ENCODE peak calls at places on chromosome 18, in eight cellular contexts. H, G, N, C, D, W, M and Z are unnamed samples.

GRCh38 chr18:25298853-25299274 is 53.1 kb downstream of the ZNF521 start:
- DNase-seq in W (no peak), G (no peak), C (no peak), N (no peak), D (no peak), H (no peak), M (no peak), Z (no peak)

GRCh38 chr18:56748698-56749268 is 97.6 kb downstream of the WDR7 start:
- DNase-seq in C (no peak), W (no peak), G (no peak), M (peak; percentile 44), D (no peak), H (no peak), N (peak; percentile 12), Z (no peak)

GRCh38 chr18:35073186-35074105 is 32.2 kb downstream of the MAPRE2 start:
- DNase-seq in M (no peak), W (no peak), G (no peak), C (no peak), D (no peak), H (no peak), N (no peak), Z (no peak)

GRCh38 chr18:13452851-13453524 is 234.4 kb downstream of the LDLRAD4 start:
- DNase-seq in D (no peak), N (no peak), W (no peak), C (no peak), G (peak; percentile 18), H (no peak), M (no peak), Z (no peak)

GRCh38 chr18:27845897-27846296 is 331.0 kb downstream of the CDH2 start:
- DNase-seq in W (no peak), N (no peak), D (no peak), M (no peak), C (no peak), G (no peak), H (no peak), Z (no peak)

GRCh38 chr18:68797901-68798300 is at the start of gene CCDC102B:
- DNase-seq in N (no peak), G (no peak), C (no peak), H (no peak), D (no peak), M (peak; percentile 78), W (no peak), Z (no peak)

GRCh38 chr18:5422626-5423025 is 121.2 kb downstream of the EPB41L3 start:
- DNase-seq in C (no peak), N (no peak), D (no peak), H (no peak), W (no peak), M (no peak), G (no peak), Z (no peak)

GRCh38 chr18:37419866-37420265 is 145.7 kb downstream of the CELF4 start:
- DNase-seq in H (no peak), C (no peak), N (no peak), M (no peak), W (no peak), G (no peak), D (no peak), Z (no peak)

GRCh38 chr18:63676526-63676925 is 14.8 kb upstream of the SERPINB3 start:
- DNase-seq in D (no peak), C (no peak), N (peak; percentile 44), W (no peak), M (no peak), H (no peak), G (peak; percentile 41), Z (no peak)

GRCh38 chr18:75408554-75409506 is 18.7 kb downstream of the SMIM21 start:
- DNase-seq in G (no peak), M (no peak), H (no peak), D (no peak), C (no peak), W (no peak), N (peak; percentile 98), Z (no peak)

GRCh38 chr18:6948656-6949055 is 168.9 kb downstream of the LAMA1 start:
- DNase-seq in G (no peak), D (no peak), C (no peak), M (no peak), N (no peak), W (no peak), H (no peak), Z (no peak)

GRCh38 chr18:58556333-58557012 is 72.4 kb downstream of the ALPK2 start:
- DNase-seq in W (no peak), N (no peak), C (no peak), H (no peak), G (peak; percentile 53), D (no peak), M (no peak), Z (no peak)
- TF ChIP-seq POLR2AphosphoS5 in W (no peak), N (no peak), C (no peak), H (no peak), G (no peak), D (no peak), M (no peak), Z (no peak)

GRCh38 chr18:49814147-49814499 is 790 bp upstream of the ACAA2 start:
- DNase-seq in H (no peak), D (peak; percentile 94), G (no peak), C (peak; percentile 63), N (no peak), M (no peak), W (no peak), Z (no peak)

GRCh38 chr18:49813071-49813320 is 337 bp downstream of the ACAA2 start:
- DNase-seq in D (no peak), G (peak; percentile 27), N (no peak), H (peak; percentile 85), M (no peak), C (peak; percentile 43), W (no peak), Z (no peak)

GRCh38 chr18:49812321-49813070 is 837 bp downstream of the ACAA2 start:
- DNase-seq in G (no peak), M (no peak), C (no peak), D (no peak), N (no peak), W (no peak), H (no peak), Z (no peak)

GRCh38 chr18:49811151-49811938 is 2.0 kb downstream of the ACAA2 start:
- DNase-seq in N (no peak), M (no peak), H (no peak), C (peak; percentile 22), W (no peak), G (no peak), D (no peak), Z (no peak)

DNA sequence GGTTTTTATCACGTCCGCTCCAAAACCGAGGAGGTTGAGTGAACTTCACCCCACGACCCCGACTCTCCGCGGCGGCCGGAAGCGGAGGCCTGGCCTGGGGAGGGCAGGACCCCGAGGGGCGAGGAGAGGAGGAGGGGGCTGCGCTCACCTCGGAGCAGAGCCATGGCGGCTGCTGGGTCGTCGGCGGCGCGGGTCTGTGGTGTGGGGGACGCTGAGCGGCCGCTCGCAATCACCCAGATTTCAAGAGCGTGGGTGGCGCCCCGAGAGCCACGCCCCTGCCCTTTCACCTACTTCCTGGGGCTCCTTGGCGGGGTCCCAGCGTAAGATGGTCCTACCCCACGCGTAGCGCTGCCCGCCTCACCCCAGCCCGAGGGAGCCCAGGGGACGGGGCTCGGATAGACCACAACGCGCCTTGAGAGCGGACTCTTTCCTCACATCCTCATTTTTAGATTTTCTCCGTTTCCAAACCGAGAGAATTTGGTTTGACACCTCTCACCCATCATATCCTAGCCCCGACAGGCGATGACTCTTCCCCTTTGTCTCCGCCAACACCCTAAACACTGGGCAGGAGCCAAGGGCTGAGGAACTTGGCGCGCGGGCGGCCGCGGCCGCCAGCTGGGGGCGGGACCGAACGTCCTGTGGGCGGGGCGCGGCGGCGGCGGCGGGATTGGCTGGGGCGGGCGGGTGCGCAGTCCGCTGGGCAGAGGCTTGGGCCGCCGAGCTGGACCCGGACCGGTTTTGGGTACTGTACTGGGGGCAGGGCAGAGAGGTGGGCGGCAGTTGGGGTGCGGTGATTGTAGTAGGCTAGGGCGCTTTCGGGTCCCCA is at the start of gene ACAA2:
- DNase-seq in D (peak; percentile 95), G (peak; percentile 89), C (peak; percentile 93), N (peak; percentile 50), H (peak; percentile 96), W (no peak), M (no peak), Z (peak; percentile 93)
- TF ChIP-seq POLR2AphosphoS5 in D (peak; percentile 56), G (peak; percentile 77), C (peak; percentile 55), N (peak; percentile 79), H (peak; percentile 84), W (peak; percentile 71), M (peak; percentile 86), Z (no peak)

DNA sequence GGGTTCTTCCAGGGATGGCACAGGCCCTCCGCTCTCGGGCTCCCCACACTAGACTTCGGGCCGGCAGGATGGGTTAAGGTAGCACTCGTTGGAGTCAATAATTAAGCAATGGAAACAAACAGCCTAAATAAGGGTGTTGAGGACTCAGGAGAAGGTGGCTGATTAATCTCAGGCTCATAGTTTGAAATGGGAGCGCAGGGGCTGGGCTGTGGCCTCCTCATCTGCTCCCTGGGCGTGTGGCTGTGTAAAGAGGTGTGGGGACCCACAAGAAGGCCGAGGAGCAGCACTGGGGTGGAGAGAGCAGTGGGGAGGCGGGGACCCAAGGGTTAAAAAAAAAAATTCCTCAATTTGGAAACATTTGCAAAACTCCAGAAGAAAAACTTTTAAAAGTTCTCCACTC is 1.3 kb upstream of the TUBB6 start:
- DNase-seq in M (no peak), W (no peak), H (no peak), C (no peak), D (no peak), G (no peak), N (no peak), Z (peak; percentile 85)
- TF ChIP-seq POLR2AphosphoS5 in M (no peak), W (no peak), H (no peak), C (no peak), D (no peak), G (no peak), N (no peak), Z (no peak)

GRCh38 chr18:45761512-45762114 is 37.6 kb downstream of the SLC14A1 start:
- DNase-seq in C (no peak), N (no peak), M (no peak), G (no peak), D (no peak), H (no peak), W (no peak), Z (no peak)

GRCh38 chr18:45760443-45761036 is 36.6 kb downstream of the SLC14A1 start:
- DNase-seq in M (no peak), H (no peak), D (no peak), G (no peak), W (no peak), N (no peak), C (no peak), Z (no peak)

GRCh38 chr18:45765740-45766139 is 41.8 kb downstream of the SLC14A1 start:
- DNase-seq in M (no peak), C (no peak), H (no peak), W (no peak), D (no peak), G (no peak), N (no peak), Z (no peak)

DNA sequence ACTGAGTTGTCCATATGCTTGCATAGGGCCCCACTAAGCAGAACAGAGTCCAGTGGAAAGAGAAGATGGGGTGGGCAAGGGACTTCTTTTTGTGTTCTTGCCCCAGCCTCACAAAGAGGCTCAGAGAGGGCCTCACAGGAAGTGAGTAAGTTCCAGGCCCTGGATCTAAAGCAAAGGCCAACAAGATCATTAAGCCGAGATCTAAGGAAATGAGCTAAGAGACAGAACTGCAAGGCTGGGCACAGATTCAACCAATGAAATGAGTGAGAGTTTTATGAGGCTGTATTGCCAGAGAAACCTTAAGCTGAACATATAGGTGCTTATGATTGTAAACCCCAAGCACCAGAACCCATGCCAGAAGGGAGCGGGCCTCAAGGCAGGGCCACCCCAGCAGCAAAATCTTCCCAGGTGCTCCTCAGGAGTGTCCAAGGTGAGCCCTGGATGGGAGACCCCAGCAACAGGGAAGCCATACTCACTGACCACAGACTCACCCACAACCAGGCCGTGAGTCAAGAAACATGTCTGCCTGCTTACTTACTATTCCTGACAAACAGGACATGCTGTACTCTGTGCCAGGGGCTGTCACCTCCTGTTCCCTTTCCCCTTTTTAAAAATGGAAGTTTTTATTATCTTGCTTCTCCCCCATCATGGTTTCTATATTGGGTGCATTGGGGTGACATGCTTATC is 40.2 kb downstream of the SLC14A1 start:
- DNase-seq in N (no peak), D (no peak), M (no peak), G (no peak), C (no peak), H (no peak), W (no peak), Z (no peak)
- TF ChIP-seq POLR2AphosphoS5 in N (no peak), D (no peak), M (no peak), G (no peak), C (no peak), H (no peak), W (no peak), Z (no peak)